ENCODE peak calls at places on chromosomes 11 and 22, in five cellular contexts. One of them, this sample, is unnamed.
A peak's percentile ranks its signal among the peaks of the same experiment; 100 is the strongest.

GRCh38 chr11:33689089-33689488 is 11.5 kb downstream of the C11orf91 start:
- ATAC-seq in GM12878: no peak
- ATAC-seq in K562: no peak
- ATAC-seq in upper lobe of left lung: no peak
- ATAC-seq in HepG2: no peak
- ATAC-seq in this sample: no peak

GRCh38 chr11:76654980-76655379 is 15.6 kb downstream of the LRRC32 start:
- ATAC-seq in GM12878: no peak
- ATAC-seq in K562: no peak
- ATAC-seq in upper lobe of left lung: no peak
- ATAC-seq in HepG2: no peak
- ATAC-seq in this sample: no peak

GRCh38 chr22:24066260-24066659 is 55.2 kb downstream of the CABIN1 start:
- ATAC-seq in GM12878: no peak
- ATAC-seq in K562: no peak
- ATAC-seq in upper lobe of left lung: no peak
- ATAC-seq in HepG2: no peak
- ATAC-seq in this sample: no peak

GRCh38 chr11:131943296-131943695 is 572.9 kb downstream of the NTM start:
- ATAC-seq in GM12878: no peak
- ATAC-seq in K562: no peak
- ATAC-seq in upper lobe of left lung: no peak
- ATAC-seq in HepG2: no peak
- ATAC-seq in this sample: no peak

GRCh38 chr11:61142424-61142823 is 18.8 kb downstream of the VPS37C start:
- ATAC-seq in GM12878: no peak
- ATAC-seq in K562: no peak
- ATAC-seq in upper lobe of left lung: no peak
- ATAC-seq in HepG2: no peak
- ATAC-seq in this sample: no peak

GRCh38 chr11:63769044-63769718 is 606 bp upstream of the ZFTA start:
- ATAC-seq in GM12878: peak; percentile 63
- ATAC-seq in K562: peak; percentile 84
- ATAC-seq in upper lobe of left lung: peak; percentile 57
- ATAC-seq in HepG2: peak; percentile 14
- ATAC-seq in this sample: peak; percentile 62

GRCh38 chr11:33406241-33406640 is 149.1 kb downstream of the HIPK3 start:
- ATAC-seq in GM12878: no peak
- ATAC-seq in K562: no peak
- ATAC-seq in upper lobe of left lung: no peak
- ATAC-seq in HepG2: no peak
- ATAC-seq in this sample: no peak

GRCh38 chr11:6431861-6432260 is 8.9 kb downstream of the HPX start:
- ATAC-seq in GM12878: no peak
- ATAC-seq in K562: no peak
- ATAC-seq in upper lobe of left lung: no peak
- ATAC-seq in HepG2: no peak
- ATAC-seq in this sample: no peak

GRCh38 chr22:26949193-26949592 is 291.8 kb downstream of the MIAT start:
- ATAC-seq in GM12878: no peak
- ATAC-seq in K562: no peak
- ATAC-seq in upper lobe of left lung: no peak
- ATAC-seq in HepG2: no peak
- ATAC-seq in this sample: no peak

GRCh38 chr22:23689414-23689813 is 1.4 kb upstream of the RGL4 start:
- ATAC-seq in GM12878: no peak
- ATAC-seq in K562: no peak
- ATAC-seq in upper lobe of left lung: no peak
- ATAC-seq in HepG2: no peak
- ATAC-seq in this sample: no peak

GRCh38 chr11:44694443-44694842 is 32.3 kb upstream of the TSPAN18 start:
- ATAC-seq in GM12878: no peak
- ATAC-seq in K562: no peak
- ATAC-seq in upper lobe of left lung: no peak
- ATAC-seq in HepG2: no peak
- ATAC-seq in this sample: no peak

GRCh38 chr22:24723111-24723510 is 51.4 kb downstream of the PIWIL3 start:
- ATAC-seq in GM12878: no peak
- ATAC-seq in K562: no peak
- ATAC-seq in upper lobe of left lung: no peak
- ATAC-seq in HepG2: no peak
- ATAC-seq in this sample: no peak

DNA sequence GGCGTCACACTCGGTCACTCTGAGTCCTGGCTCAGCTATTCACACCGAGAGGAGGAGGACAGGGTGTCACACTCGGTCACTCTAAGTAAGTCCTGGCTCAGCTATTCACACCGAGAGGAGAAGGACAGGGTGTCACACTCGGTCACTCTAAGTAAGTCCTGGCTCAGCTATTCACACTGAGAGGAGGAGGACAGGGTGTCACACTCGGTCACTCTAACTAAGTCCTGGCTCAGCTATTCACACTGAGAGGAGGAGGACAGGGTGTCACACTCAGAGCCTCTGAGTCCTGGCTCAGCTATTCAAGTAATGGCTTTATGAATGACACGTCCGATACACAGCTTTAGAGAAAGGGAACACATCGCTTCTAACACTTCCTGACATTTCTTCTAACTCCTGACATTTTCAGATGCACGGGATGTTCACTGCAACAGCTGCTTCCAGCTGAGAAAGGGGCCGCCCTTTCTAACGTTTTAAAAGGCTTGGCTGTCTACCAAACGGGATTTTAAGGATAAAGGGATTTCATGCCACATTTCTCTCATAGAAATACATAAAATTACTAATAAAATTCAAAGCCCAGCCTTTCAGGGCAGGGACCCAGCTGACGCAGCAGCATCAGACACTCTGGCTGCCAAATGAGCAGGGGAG is 28.1 kb downstream of the DRD4 start:
- ATAC-seq in GM12878: no peak
- ATAC-seq in K562: no peak
- ATAC-seq in upper lobe of left lung: no peak
- ATAC-seq in HepG2: no peak
- ATAC-seq in this sample: peak; percentile 10
- TF ChIP-seq POLR2AphosphoS5 in GM12878: no peak
- TF ChIP-seq POLR2AphosphoS5 in K562: no peak
- TF ChIP-seq POLR2AphosphoS5 in upper lobe of left lung: no peak
- TF ChIP-seq POLR2AphosphoS5 in HepG2: no peak
- TF ChIP-seq POLR2AphosphoS5 in this sample: peak; percentile 9

GRCh38 chr22:30647536-30647935 is 12.0 kb downstream of the SLC35E4 start:
- ATAC-seq in GM12878: no peak
- ATAC-seq in K562: no peak
- ATAC-seq in upper lobe of left lung: no peak
- ATAC-seq in HepG2: no peak
- ATAC-seq in this sample: no peak

GRCh38 chr22:30646518-30647160 is 11.1 kb downstream of the SLC35E4 start:
- ATAC-seq in GM12878: no peak
- ATAC-seq in K562: no peak
- ATAC-seq in upper lobe of left lung: no peak
- ATAC-seq in HepG2: no peak
- ATAC-seq in this sample: no peak

GRCh38 chr22:30650508-30651116 is 15.0 kb downstream of the SLC35E4 start:
- ATAC-seq in GM12878: no peak
- ATAC-seq in K562: peak; percentile 61
- ATAC-seq in upper lobe of left lung: no peak
- ATAC-seq in HepG2: no peak
- ATAC-seq in this sample: no peak

GRCh38 chr22:30648825-30649224 is 13.2 kb downstream of the SLC35E4 start:
- ATAC-seq in GM12878: no peak
- ATAC-seq in K562: no peak
- ATAC-seq in upper lobe of left lung: no peak
- ATAC-seq in HepG2: no peak
- ATAC-seq in this sample: no peak

DNA sequence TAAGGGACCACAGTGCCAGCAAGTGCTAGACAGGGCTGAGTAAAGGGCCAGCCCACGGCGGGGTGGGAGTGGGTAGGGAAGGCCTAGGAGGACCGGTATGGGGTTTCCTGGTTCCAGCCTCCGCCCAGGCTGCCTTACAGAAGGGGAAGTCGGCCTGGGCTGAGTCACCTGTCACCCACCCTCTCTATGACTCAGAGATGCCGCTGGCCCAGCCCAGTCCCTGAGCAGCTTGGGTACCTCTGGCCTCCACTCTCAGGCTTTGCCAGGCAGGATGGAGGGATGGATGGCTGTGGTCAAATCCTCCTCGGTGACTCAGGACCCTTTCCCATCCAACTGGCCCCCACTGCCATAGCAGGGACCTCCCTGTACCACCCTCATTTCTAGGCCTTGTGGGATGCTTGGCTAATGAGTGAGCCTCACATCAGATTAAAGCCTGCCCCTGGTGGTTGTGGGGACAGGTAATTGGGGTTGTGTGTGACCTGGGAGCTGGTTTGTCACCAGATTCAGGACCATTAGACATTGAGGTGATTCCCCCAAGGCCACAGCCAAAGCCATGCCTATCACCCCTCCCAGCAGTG is 13.9 kb downstream of the SLC35E4 start:
- ATAC-seq in GM12878: peak; percentile 100
- ATAC-seq in K562: peak; percentile 95
- ATAC-seq in upper lobe of left lung: peak; percentile 86
- ATAC-seq in HepG2: peak; percentile 79
- ATAC-seq in this sample: peak; percentile 82
- TF ChIP-seq EP300 in GM12878: no peak
- TF ChIP-seq EP300 in K562: no peak
- TF ChIP-seq EP300 in upper lobe of left lung: no peak
- TF ChIP-seq EP300 in HepG2: no peak
- TF ChIP-seq EP300 in this sample: no peak

DNA sequence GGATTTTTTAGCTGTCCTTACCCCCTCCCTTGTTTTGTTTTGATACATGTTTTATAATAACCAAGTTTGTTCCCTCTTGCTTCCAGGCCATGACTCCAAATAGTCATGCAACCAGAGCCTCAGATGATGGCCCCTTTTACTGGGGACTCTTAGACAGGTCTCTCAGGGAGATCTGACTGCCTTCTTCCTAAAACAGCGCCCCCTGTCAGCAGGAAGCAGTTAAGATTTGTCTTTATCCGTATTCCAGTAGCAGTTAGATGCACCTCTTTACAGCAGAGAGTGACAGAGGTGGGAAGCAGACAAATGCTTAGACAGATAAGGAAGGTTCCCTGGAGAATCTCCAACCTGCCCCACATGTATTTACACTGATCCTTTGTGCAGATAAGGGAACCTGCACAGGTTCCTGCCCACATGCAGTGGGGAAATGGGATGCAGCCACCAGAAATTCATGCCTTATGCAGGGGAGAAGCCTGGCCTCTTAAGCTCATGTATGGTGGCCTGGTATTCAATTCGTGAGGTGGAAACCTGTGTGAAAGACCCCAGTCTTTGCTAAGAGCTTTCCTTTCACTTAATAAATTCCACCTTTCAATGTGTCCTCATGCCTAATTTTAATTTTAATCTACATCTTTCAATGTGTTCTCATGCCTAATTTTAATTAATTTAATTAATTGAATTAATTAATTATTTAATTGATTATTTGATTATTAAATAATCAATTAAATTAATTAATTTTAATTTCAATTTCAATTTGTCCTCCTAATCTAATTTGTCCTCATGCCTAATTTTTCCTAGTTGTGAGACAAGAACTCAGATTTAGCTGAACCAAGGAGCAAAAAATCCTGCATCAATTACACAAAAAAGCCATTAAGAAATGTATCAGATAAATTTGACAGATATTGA is 11.5 kb upstream of the GLYAT start:
- ATAC-seq in GM12878: no peak
- ATAC-seq in K562: no peak
- ATAC-seq in upper lobe of left lung: no peak
- ATAC-seq in HepG2: no peak
- ATAC-seq in this sample: no peak
- TF ChIP-seq CTCF in GM12878: no peak
- TF ChIP-seq CTCF in K562: peak; percentile 49
- TF ChIP-seq CTCF in upper lobe of left lung: no peak
- TF ChIP-seq CTCF in HepG2: peak; percentile 9
- TF ChIP-seq CTCF in this sample: no peak

DNA sequence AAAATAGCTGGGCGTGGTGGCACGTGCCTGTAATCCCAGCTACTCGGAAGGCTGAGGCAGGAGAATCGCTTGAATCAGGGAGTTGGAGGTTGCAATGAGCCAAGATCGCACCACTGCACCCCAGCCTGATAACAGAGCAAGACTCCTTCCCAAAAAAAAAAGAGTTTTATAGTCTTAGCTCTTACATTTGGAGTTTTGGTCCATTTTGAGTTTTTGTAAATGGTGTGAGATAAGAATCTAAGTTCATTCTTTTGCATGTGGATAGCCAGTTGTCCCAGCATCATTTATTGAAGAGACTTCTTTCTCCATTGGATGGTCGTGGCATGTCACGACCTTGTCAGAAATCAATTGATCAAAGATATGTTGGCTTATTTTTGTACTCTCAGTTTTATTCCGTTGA is 34.6 kb downstream of the RNF121 start:
- ATAC-seq in GM12878: no peak
- ATAC-seq in K562: no peak
- ATAC-seq in upper lobe of left lung: no peak
- ATAC-seq in HepG2: no peak
- ATAC-seq in this sample: no peak
- TF ChIP-seq POLR2AphosphoS5 in GM12878: no peak
- TF ChIP-seq POLR2AphosphoS5 in K562: no peak
- TF ChIP-seq POLR2AphosphoS5 in upper lobe of left lung: no peak
- TF ChIP-seq POLR2AphosphoS5 in HepG2: no peak
- TF ChIP-seq POLR2AphosphoS5 in this sample: no peak

DNA sequence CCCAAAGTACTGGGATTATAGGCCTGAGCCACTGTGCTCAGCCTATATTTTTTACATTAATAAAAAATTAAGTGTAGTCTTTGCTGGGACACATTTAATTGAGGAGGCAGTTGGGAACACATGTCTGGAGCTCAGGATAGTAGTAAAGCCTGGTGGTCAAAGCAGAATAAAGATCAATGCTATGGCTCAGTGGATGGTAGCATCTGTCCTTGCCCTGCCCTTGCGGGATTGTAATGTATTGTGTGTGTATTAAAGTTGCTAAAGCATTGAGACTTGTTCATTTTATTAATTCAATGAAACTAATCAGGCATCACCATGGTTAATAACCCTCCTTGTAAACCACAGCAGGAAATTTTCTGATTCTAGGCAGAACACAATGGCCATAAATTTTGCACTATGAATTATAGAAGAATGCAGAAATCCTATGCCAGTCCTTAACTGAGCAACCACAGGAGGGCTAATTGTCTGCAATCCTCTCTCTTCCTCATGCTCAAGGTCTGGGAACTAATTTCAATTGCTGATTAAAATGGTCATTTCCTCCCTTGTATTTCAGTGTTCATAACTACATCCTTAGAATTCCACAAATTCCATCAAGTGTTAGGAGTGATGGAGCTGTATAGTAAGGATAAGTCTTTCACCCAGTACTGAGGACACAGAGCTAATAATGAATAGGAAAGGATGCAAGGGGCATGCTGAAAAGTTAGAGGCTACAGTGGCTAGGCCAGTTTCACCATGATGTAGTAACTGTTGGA is 403.2 kb upstream of the DDI1 start:
- ATAC-seq in GM12878: no peak
- ATAC-seq in K562: no peak
- ATAC-seq in upper lobe of left lung: no peak
- ATAC-seq in HepG2: no peak
- ATAC-seq in this sample: no peak
- TF ChIP-seq EP300 in GM12878: no peak
- TF ChIP-seq EP300 in K562: no peak
- TF ChIP-seq EP300 in upper lobe of left lung: no peak
- TF ChIP-seq EP300 in HepG2: no peak
- TF ChIP-seq EP300 in this sample: no peak